ENCODE peak calls at places on chromosomes 6 and 20, in eight cellular contexts. L is effector CD4-positive, alpha-beta T cell; N is neuronal stem cell; V is activated CD4-positive, alpha-beta T cell treated with anti-CD3 and anti-CD28 coated beads, Interleukin-2, amount 50 U/mL, for 24 hours; E is hepatic stellate cell; W is type B pancreatic cell; P is endothelial cell; B is CD8-positive, alpha-beta T cell. Y is an unnamed sample.

GRCh38 chr20:46814366-46815232 is 80.0 kb upstream of the EYA2 start:
- DNase-seq in L (no peak), N (peak), V (no peak), E (peak), W (peak), P (no peak), B (no peak), Y (no peak)

GRCh38 chr20:36487069-36487468 is 54.2 kb upstream of the MYL9 start:
- DNase-seq in L (no peak), N (no peak), V (no peak), E (no peak), W (no peak), P (no peak), B (no peak), Y (no peak)

GRCh38 chr6:149563203-149563927 is 2.8 kb upstream of the GINM1 start:
- DNase-seq in L (no peak), N (no peak), V (no peak), E (peak), W (no peak), P (no peak), B (no peak), Y (no peak)

GRCh38 chr20:20864346-20865096 is 152.1 kb upstream of the RALGAPA2 start:
- DNase-seq in L (no peak), N (peak), V (no peak), E (no peak), W (no peak), P (no peak), B (no peak), Y (no peak)

GRCh38 chr6:79145301-79145700 is 67.2 kb upstream of the PHIP start:
- DNase-seq in L (no peak), N (no peak), V (no peak), E (no peak), W (no peak), P (no peak), B (no peak), Y (no peak)

GRCh38 chr6:26257272-26257671 is 107.7 kb upstream of the BTN3A2 start:
- DNase-seq in L (no peak), N (no peak), V (no peak), E (no peak), W (no peak), P (no peak), B (no peak), Y (no peak)

GRCh38 chr6:110560239-110561015 is 84.0 kb upstream of the SLC22A16 start:
- DNase-seq in L (no peak), N (no peak), V (no peak), E (no peak), W (no peak), P (no peak), B (no peak), Y (no peak)

GRCh38 chr6:149387787-149388512 is 12.1 kb upstream of the SUMO4 start:
- DNase-seq in L (no peak), N (no peak), V (no peak), E (no peak), W (no peak), P (no peak), B (no peak), Y (no peak)

GRCh38 chr6:23174781-23175361 is 605.5 kb downstream of the HDGFL1 start:
- DNase-seq in L (no peak), N (no peak), V (no peak), E (peak), W (no peak), P (no peak), B (no peak), Y (no peak)

GRCh38 chr6:169387809-169388383 is 134.2 kb upstream of the THBS2 start:
- DNase-seq in L (no peak), N (no peak), V (no peak), E (no peak), W (no peak), P (no peak), B (no peak), Y (no peak)

GRCh38 chr6:151186931-151187330 is 52.8 kb upstream of the AKAP12 start:
- DNase-seq in L (no peak), N (no peak), V (no peak), E (no peak), W (no peak), P (no peak), B (no peak), Y (no peak)

GRCh38 chr20:49340161-49340966 is 62.5 kb upstream of the ZNFX1 start:
- DNase-seq in L (no peak), N (no peak), V (no peak), E (peak), W (no peak), P (no peak), B (no peak), Y (no peak)

GRCh38 chr6:166675736-166676135 is 48.7 kb upstream of the RPS6KA2 start:
- DNase-seq in L (no peak), N (no peak), V (no peak), E (no peak), W (no peak), P (no peak), B (no peak), Y (no peak)

GRCh38 chr6:2960935-2961334 is 10.4 kb downstream of the SERPINB6 start:
- DNase-seq in L (no peak), N (no peak), V (no peak), E (no peak), W (no peak), P (no peak), B (no peak), Y (no peak)

GRCh38 chr6:126033696-126034095 is 47.4 kb downstream of the TRMT11 start:
- DNase-seq in L (no peak), N (peak), V (no peak), E (peak), W (no peak), P (peak), B (no peak), Y (no peak)

GRCh38 chr20:1389703-1390385 is 3.0 kb downstream of the FKBP1A start:
- DNase-seq in L (no peak), N (no peak), V (no peak), E (no peak), W (no peak), P (no peak), B (no peak), Y (no peak)